ENCODE peak calls at places on chromosomes 12 and 14, in ten cellular contexts. H is HEK293T, M is germinal center, I is tibial artery, F is left lung, T is esophagus squamous epithelium, O is fibroblast of lung, U is T47D, X is GDM1, K is lower leg skin. V is an unnamed sample.

GRCh38 chr14:76919811-76920571 is 93.8 kb downstream of the LRRC74A start:
- DNase-seq in H (no peak), M (no peak), I (peak; percentile 74), F (peak; percentile 80), T (no peak), O (peak; percentile 91), U (no peak), X (peak; percentile 22), K (no peak), V (peak; percentile 94)

GRCh38 chr14:25052921-25053320 is 3.0 kb upstream of the STXBP6 start:
- DNase-seq in H (no peak), M (no peak), I (no peak), F (no peak), T (no peak), O (no peak), U (no peak), X (no peak), K (no peak), V (no peak)

GRCh38 chr12:120955232-120955631 is 23.1 kb upstream of the HNF1A start:
- DNase-seq in H (no peak), M (no peak), I (no peak), F (no peak), T (no peak), O (no peak), U (no peak), X (no peak), K (no peak), V (no peak)

GRCh38 chr12:90100619-90101018 is 392.0 kb upstream of the ATP2B1 start:
- DNase-seq in H (no peak), M (no peak), I (no peak), F (no peak), T (no peak), O (no peak), U (no peak), X (no peak), K (no peak), V (peak; percentile 47)

GRCh38 chr14:91912035-91912434 is 35.5 kb downstream of the FBLN5 start:
- DNase-seq in H (no peak), M (no peak), I (no peak), F (no peak), T (no peak), O (no peak), U (no peak), X (no peak), K (no peak), V (no peak)

GRCh38 chr12:38985961-38986360 is 80.6 kb upstream of the CPNE8 start:
- DNase-seq in H (no peak), M (no peak), I (no peak), F (no peak), T (no peak), O (no peak), U (no peak), X (no peak), K (no peak), V (no peak)

GRCh38 chr12:115305275-115305674 is 621.3 kb upstream of the TBX3 start:
- DNase-seq in H (no peak), M (no peak), I (no peak), F (no peak), T (no peak), O (no peak), U (no peak), X (no peak), K (no peak), V (no peak)

GRCh38 chr12:118144499-118144898 is 8.6 kb downstream of the PEBP1 start:
- DNase-seq in H (no peak), M (no peak), I (no peak), F (no peak), T (no peak), O (no peak), U (no peak), X (no peak), K (no peak), V (no peak)

GRCh38 chr12:104623920-104624319 is 167.2 kb downstream of the CHST11 start:
- DNase-seq in H (no peak), M (no peak), I (no peak), F (no peak), T (no peak), O (no peak), U (no peak), X (no peak), K (no peak), V (no peak)